ENCODE peak calls at places on chromosomes 1 and 21, in ten cellular contexts. M is keratinocyte; P is stimulated activated CD4-positive, alpha-beta T cell treated with anti-CD3 and anti-CD28 coated beads, Interleukin-1b, Interleukin-23, amount 100 ng/mL, for 4 hours; E is AML-193; X is ureter; L is GM13977; J is T-helper 9 cell; D is CD8-positive, alpha-beta memory T cell; U is T-helper 2 cell; W is RWPE2. N is an unnamed sample.

GRCh38 chr1:246435421-246436041 is 71.5 kb downstream of the SMYD3 start:
- DNase-seq in X (no peak), J (no peak), P (no peak), L (no peak), W (no peak), E (no peak), U (no peak), D (no peak), M (no peak), N (no peak)

GRCh38 chr1:106995970-106996369 is 60.5 kb upstream of the PRMT6 start:
- DNase-seq in L (peak; percentile 48), M (no peak), U (no peak), J (no peak), X (no peak), P (no peak), D (no peak), E (no peak), W (no peak), N (no peak)

GRCh38 chr1:110524311-110525249 is 5.6 kb upstream of the KCNA10 start:
- DNase-seq in E (peak; percentile 11), L (peak; percentile 69), J (peak; percentile 33), P (peak; percentile 25), M (no peak), D (peak; percentile 25), W (no peak), X (no peak), U (peak; percentile 41), N (no peak)

GRCh38 chr1:63827411-63828321 is 53.8 kb downstream of the ROR1 start:
- DNase-seq in X (no peak), E (no peak), D (no peak), W (no peak), J (no peak), U (no peak), L (no peak), M (no peak), P (no peak), N (no peak)

GRCh38 chr1:100542264-100542663 is 4.3 kb downstream of the GPR88 start:
- DNase-seq in P (no peak), M (no peak), D (no peak), E (no peak), J (no peak), X (no peak), W (no peak), U (no peak), L (no peak), N (no peak)

GRCh38 chr1:43541141-43541540 is 10.5 kb downstream of the PTPRF start:
- DNase-seq in L (no peak), P (no peak), M (no peak), U (no peak), J (no peak), D (no peak), E (no peak), W (no peak), X (no peak), N (no peak)

GRCh38 chr1:19463204-19463803 is 22.0 kb downstream of the CAPZB start:
- DNase-seq in U (peak; percentile 54), W (no peak), E (no peak), P (no peak), J (peak; percentile 54), D (peak; percentile 41), L (no peak), M (no peak), X (no peak), N (no peak)

GRCh38 chr1:2330511-2331199 is 60.7 kb downstream of the MORN1 start:
- DNase-seq in E (no peak), X (no peak), J (no peak), M (peak; percentile 17), P (no peak), W (no peak), D (no peak), U (no peak), L (no peak), N (no peak)

GRCh38 chr1:199101139-199101538 is 462.3 kb downstream of the PTPRC start:
- DNase-seq in J (no peak), P (no peak), X (no peak), E (no peak), U (no peak), D (no peak), W (no peak), L (no peak), M (no peak), N (peak; percentile 84)

GRCh38 chr1:162349635-162350330 is 26.9 kb downstream of the SPATA46 start:
- DNase-seq in P (no peak), U (no peak), L (no peak), E (no peak), W (no peak), D (no peak), M (peak; percentile 52), X (no peak), J (no peak), N (no peak)

GRCh38 chr21:44845418-44846200 is 27.7 kb upstream of the SUMO3 start:
- DNase-seq in W (peak; percentile 75), D (peak; percentile 40), U (peak; percentile 33), M (no peak), E (peak; percentile 61), L (peak; percentile 86), X (no peak), P (no peak), J (peak; percentile 32), N (peak; percentile 92)

GRCh38 chr1:82226198-82226505 is 425.4 kb downstream of the ADGRL2 start:
- DNase-seq in E (no peak), X (no peak), J (no peak), P (no peak), L (no peak), W (no peak), D (no peak), M (peak; percentile 19), U (no peak), N (no peak)

GRCh38 chr1:241250465-241250864 is 106.5 kb downstream of the RGS7 start:
- DNase-seq in L (no peak), M (no peak), E (no peak), U (no peak), X (no peak), W (no peak), D (no peak), P (no peak), J (no peak), N (no peak)

GRCh38 chr1:57061369-57061768 is 95.6 kb upstream of the C8B start:
- DNase-seq in L (no peak), J (no peak), E (no peak), D (no peak), W (no peak), M (no peak), P (no peak), U (no peak), X (no peak), N (no peak)

GRCh38 chr21:35528109-35529042 is 479.3 kb upstream of the RUNX1 start:
- DNase-seq in D (peak; percentile 5), E (peak; percentile 27), X (peak; percentile 45), L (peak; percentile 26), U (no peak), M (no peak), W (no peak), J (peak; percentile 4), P (no peak), N (no peak)

GRCh38 chr21:41536827-41537103 is 28.8 kb upstream of the TMPRSS2 start:
- DNase-seq in X (no peak), W (no peak), D (no peak), U (no peak), E (no peak), J (no peak), P (no peak), L (no peak), M (no peak), N (no peak)